ENCODE peak calls at places on chromosome 20, in five cellular contexts. One of them, this sample, is unnamed.

GRCh38 chr20:18066421-18067333 is 9.0 kb upstream of the OVOL2 start:
- DNase-seq in CD14-positive monocyte: no peak
- DNase-seq in T-helper 2 cell: no peak
- DNase-seq in NCI-H2171: no peak
- DNase-seq in head of caudate nucleus: no peak
- DNase-seq in this sample: no peak

GRCh38 chr20:50744143-50744792 is 12.9 kb downstream of the PARD6B start:
- DNase-seq in CD14-positive monocyte: no peak
- DNase-seq in T-helper 2 cell: no peak
- DNase-seq in NCI-H2171: peak; percentile 46
- DNase-seq in head of caudate nucleus: no peak
- DNase-seq in this sample: no peak

GRCh38 chr20:41998539-41999341 is 380.6 kb upstream of the CHD6 start:
- DNase-seq in CD14-positive monocyte: no peak
- DNase-seq in T-helper 2 cell: no peak
- DNase-seq in NCI-H2171: no peak
- DNase-seq in head of caudate nucleus: no peak
- DNase-seq in this sample: no peak

GRCh38 chr20:19861147-19861759 is 103.2 kb downstream of the RIN2 start:
- DNase-seq in CD14-positive monocyte: no peak
- DNase-seq in T-helper 2 cell: no peak
- DNase-seq in NCI-H2171: no peak
- DNase-seq in head of caudate nucleus: no peak
- DNase-seq in this sample: no peak

GRCh38 chr20:43799150-43799711 is 72.4 kb upstream of the GTSF1L start:
- DNase-seq in CD14-positive monocyte: no peak
- DNase-seq in T-helper 2 cell: no peak
- DNase-seq in NCI-H2171: no peak
- DNase-seq in head of caudate nucleus: no peak
- DNase-seq in this sample: no peak

GRCh38 chr20:7366189-7366588 is 574.1 kb downstream of the HAO1 start:
- DNase-seq in CD14-positive monocyte: no peak
- DNase-seq in T-helper 2 cell: no peak
- DNase-seq in NCI-H2171: no peak
- DNase-seq in head of caudate nucleus: no peak
- DNase-seq in this sample: no peak

GRCh38 chr20:23995905-23996666 is 7.5 kb upstream of the GGTLC1 start:
- DNase-seq in CD14-positive monocyte: no peak
- DNase-seq in T-helper 2 cell: peak; percentile 49
- DNase-seq in NCI-H2171: peak; percentile 70
- DNase-seq in head of caudate nucleus: peak; percentile 75
- DNase-seq in this sample: peak; percentile 40

GRCh38 chr20:31695849-31696804 is 26.5 kb downstream of the BCL2L1 start:
- DNase-seq in CD14-positive monocyte: peak; percentile 66
- DNase-seq in T-helper 2 cell: no peak
- DNase-seq in NCI-H2171: no peak
- DNase-seq in head of caudate nucleus: no peak
- DNase-seq in this sample: no peak

GRCh38 chr20:19129976-19130612 is 82.3 kb upstream of the SLC24A3 start:
- DNase-seq in CD14-positive monocyte: no peak
- DNase-seq in T-helper 2 cell: no peak
- DNase-seq in NCI-H2171: no peak
- DNase-seq in head of caudate nucleus: no peak
- DNase-seq in this sample: no peak

GRCh38 chr20:40702504-40702903 is 13.5 kb upstream of the MAFB start:
- DNase-seq in CD14-positive monocyte: no peak
- DNase-seq in T-helper 2 cell: no peak
- DNase-seq in NCI-H2171: no peak
- DNase-seq in head of caudate nucleus: no peak
- DNase-seq in this sample: no peak

GRCh38 chr20:24769878-24770627 is 179.0 kb upstream of the CST7 start:
- DNase-seq in CD14-positive monocyte: peak; percentile 31
- DNase-seq in T-helper 2 cell: no peak
- DNase-seq in NCI-H2171: no peak
- DNase-seq in head of caudate nucleus: peak; percentile 5
- DNase-seq in this sample: no peak

GRCh38 chr20:51095755-51096509 is 73.0 kb upstream of the KCNG1 start:
- DNase-seq in CD14-positive monocyte: no peak
- DNase-seq in T-helper 2 cell: no peak
- DNase-seq in NCI-H2171: no peak
- DNase-seq in head of caudate nucleus: no peak
- DNase-seq in this sample: peak; percentile 50

GRCh38 chr20:44405785-44406571 is 50.5 kb downstream of the HNF4A start:
- DNase-seq in CD14-positive monocyte: no peak
- DNase-seq in T-helper 2 cell: no peak
- DNase-seq in NCI-H2171: no peak
- DNase-seq in head of caudate nucleus: no peak
- DNase-seq in this sample: no peak

GRCh38 chr20:57656252-57656820 is 36.1 kb upstream of the ZBP1 start:
- DNase-seq in CD14-positive monocyte: no peak
- DNase-seq in T-helper 2 cell: no peak
- DNase-seq in NCI-H2171: no peak
- DNase-seq in head of caudate nucleus: peak; percentile 6
- DNase-seq in this sample: no peak

GRCh38 chr20:20411382-20411781 is 43.5 kb downstream of the INSM1 start:
- DNase-seq in CD14-positive monocyte: no peak
- DNase-seq in T-helper 2 cell: no peak
- DNase-seq in NCI-H2171: peak; percentile 36
- DNase-seq in head of caudate nucleus: no peak
- DNase-seq in this sample: no peak

GRCh38 chr20:48845000-48845399 is 17.2 kb upstream of the PREX1 start:
- DNase-seq in CD14-positive monocyte: no peak
- DNase-seq in T-helper 2 cell: no peak
- DNase-seq in NCI-H2171: no peak
- DNase-seq in head of caudate nucleus: no peak
- DNase-seq in this sample: no peak

GRCh38 chr20:44069203-44069931 is 117.6 kb downstream of the JPH2 start:
- DNase-seq in CD14-positive monocyte: peak; percentile 73
- DNase-seq in T-helper 2 cell: no peak
- DNase-seq in NCI-H2171: no peak
- DNase-seq in head of caudate nucleus: no peak
- DNase-seq in this sample: no peak

GRCh38 chr20:63895886-63896135 is 885 bp downstream of the DNAJC5 start:
- DNase-seq in CD14-positive monocyte: no peak
- DNase-seq in T-helper 2 cell: no peak
- DNase-seq in NCI-H2171: no peak
- DNase-seq in head of caudate nucleus: no peak
- DNase-seq in this sample: no peak

GRCh38 chr20:825710-826421 is 7.6 kb upstream of the FAM110A start:
- DNase-seq in CD14-positive monocyte: peak; percentile 37
- DNase-seq in T-helper 2 cell: no peak
- DNase-seq in NCI-H2171: no peak
- DNase-seq in head of caudate nucleus: no peak
- DNase-seq in this sample: no peak

GRCh38 chr20:43721429-43722152 is 5.2 kb downstream of the GTSF1L start:
- DNase-seq in CD14-positive monocyte: peak; percentile 30
- DNase-seq in T-helper 2 cell: no peak
- DNase-seq in NCI-H2171: peak; percentile 83
- DNase-seq in head of caudate nucleus: no peak
- DNase-seq in this sample: no peak

GRCh38 chr20:57594092-57594911 is 25.9 kb downstream of the ZBP1 start:
- DNase-seq in CD14-positive monocyte: no peak
- DNase-seq in T-helper 2 cell: peak; percentile 39
- DNase-seq in NCI-H2171: peak; percentile 17
- DNase-seq in head of caudate nucleus: peak; percentile 64
- DNase-seq in this sample: peak; percentile 76

GRCh38 chr20:44475694-44476560 is at the start of gene TTPAL:
- DNase-seq in CD14-positive monocyte: peak; percentile 82
- DNase-seq in T-helper 2 cell: peak; percentile 73
- DNase-seq in NCI-H2171: peak; percentile 96
- DNase-seq in head of caudate nucleus: peak; percentile 86
- DNase-seq in this sample: peak; percentile 73

GRCh38 chr20:37501940-37502339 is 19.1 kb upstream of the NNAT start:
- DNase-seq in CD14-positive monocyte: no peak
- DNase-seq in T-helper 2 cell: no peak
- DNase-seq in NCI-H2171: no peak
- DNase-seq in head of caudate nucleus: no peak
- DNase-seq in this sample: no peak

GRCh38 chr20:62778601-62779416 is 17.5 kb upstream of the MRGBP start:
- DNase-seq in CD14-positive monocyte: no peak
- DNase-seq in T-helper 2 cell: no peak
- DNase-seq in NCI-H2171: no peak
- DNase-seq in head of caudate nucleus: no peak
- DNase-seq in this sample: no peak

GRCh38 chr20:61778485-61778863 is 287.2 kb downstream of the TAF4 start:
- DNase-seq in CD14-positive monocyte: no peak
- DNase-seq in T-helper 2 cell: no peak
- DNase-seq in NCI-H2171: no peak
- DNase-seq in head of caudate nucleus: no peak
- DNase-seq in this sample: no peak

GRCh38 chr20:21705466-21706344 is at the start of gene PAX1:
- DNase-seq in CD14-positive monocyte: no peak
- DNase-seq in T-helper 2 cell: no peak
- DNase-seq in NCI-H2171: no peak
- DNase-seq in head of caudate nucleus: no peak
- DNase-seq in this sample: no peak

GRCh38 chr20:6588296-6588695 is 179.2 kb upstream of the BMP2 start:
- DNase-seq in CD14-positive monocyte: no peak
- DNase-seq in T-helper 2 cell: no peak
- DNase-seq in NCI-H2171: no peak
- DNase-seq in head of caudate nucleus: no peak
- DNase-seq in this sample: no peak

GRCh38 chr20:3461191-3461874 is 9.5 kb upstream of the ATRN start:
- DNase-seq in CD14-positive monocyte: no peak
- DNase-seq in T-helper 2 cell: no peak
- DNase-seq in NCI-H2171: peak; percentile 5
- DNase-seq in head of caudate nucleus: no peak
- DNase-seq in this sample: no peak

GRCh38 chr20:9615766-9616454 is 101.5 kb downstream of the LAMP5 start:
- DNase-seq in CD14-positive monocyte: no peak
- DNase-seq in T-helper 2 cell: no peak
- DNase-seq in NCI-H2171: peak; percentile 26
- DNase-seq in head of caudate nucleus: no peak
- DNase-seq in this sample: no peak

GRCh38 chr20:64160536-64161495 is 3.4 kb upstream of the MYT1 start:
- DNase-seq in CD14-positive monocyte: peak; percentile 17
- DNase-seq in T-helper 2 cell: no peak
- DNase-seq in NCI-H2171: peak; percentile 66
- DNase-seq in head of caudate nucleus: no peak
- DNase-seq in this sample: no peak

GRCh38 chr20:60206259-60206658 is 248.0 kb downstream of the CDH26 start:
- DNase-seq in CD14-positive monocyte: no peak
- DNase-seq in T-helper 2 cell: no peak
- DNase-seq in NCI-H2171: peak; percentile 51
- DNase-seq in head of caudate nucleus: no peak
- DNase-seq in this sample: peak; percentile 20

GRCh38 chr20:47981242-47981641 is 196.0 kb upstream of the SULF2 start:
- DNase-seq in CD14-positive monocyte: no peak
- DNase-seq in T-helper 2 cell: no peak
- DNase-seq in NCI-H2171: no peak
- DNase-seq in head of caudate nucleus: no peak
- DNase-seq in this sample: no peak

GRCh38 chr20:52992632-52993031 is 20.5 kb downstream of the TSHZ2 start:
- DNase-seq in CD14-positive monocyte: no peak
- DNase-seq in T-helper 2 cell: no peak
- DNase-seq in NCI-H2171: no peak
- DNase-seq in head of caudate nucleus: no peak
- DNase-seq in this sample: no peak

GRCh38 chr20:22226849-22227248 is 357.5 kb downstream of the FOXA2 start:
- DNase-seq in CD14-positive monocyte: no peak
- DNase-seq in T-helper 2 cell: no peak
- DNase-seq in NCI-H2171: no peak
- DNase-seq in head of caudate nucleus: no peak
- DNase-seq in this sample: no peak

GRCh38 chr20:45038747-45039469 is 62.0 kb downstream of the KCNS1 start:
- DNase-seq in CD14-positive monocyte: no peak
- DNase-seq in T-helper 2 cell: no peak
- DNase-seq in NCI-H2171: no peak
- DNase-seq in head of caudate nucleus: no peak
- DNase-seq in this sample: no peak

GRCh38 chr20:18991012-18991411 is 177.4 kb downstream of the SCP2D1 start:
- DNase-seq in CD14-positive monocyte: no peak
- DNase-seq in T-helper 2 cell: no peak
- DNase-seq in NCI-H2171: no peak
- DNase-seq in head of caudate nucleus: no peak
- DNase-seq in this sample: no peak

This sample was measured in neural crest cell.